ENCODE peak calls at places on chromosome 11, in ten cellular contexts. Z, R, E, N, U, W, P, S, I and L are unnamed samples. For H3K4me1, the result is how much of the 10 kb centered on the place peaks cover.

GRCh38 chr11:47886096-47886495 is 37.9 kb upstream of the NUP160 start:
- DNase-seq in P (peak), U (no peak), N (no peak), R (no peak), S (no peak), E (no peak), W (no peak), Z (no peak), I (peak), L (no peak)

GRCh38 chr11:18526130-18526520 is 617 bp downstream of the TSG101 start:
- DNase-seq in P (no peak), E (no peak), Z (no peak), I (no peak), R (no peak), S (no peak), N (no peak), U (no peak), W (no peak), L (no peak)

GRCh38 chr11:57491371-57492061 is 24.0 kb downstream of the SLC43A1 start:
- DNase-seq in U (peak), E (no peak), R (peak), P (no peak), W (no peak), I (peak), N (peak), S (no peak), Z (peak), L (no peak)

GRCh38 chr11:5364214-5364613 is 12.9 kb downstream of the OR51B6 start:
- DNase-seq in P (no peak), R (no peak), Z (no peak), I (peak), S (no peak), E (no peak), W (no peak), U (peak), N (no peak), L (no peak)

GRCh38 chr11:74932169-74932568 is 16.7 kb downstream of the XRRA1 start:
- DNase-seq in W (no peak), I (peak), N (no peak), Z (no peak), P (no peak), R (no peak), U (no peak), E (no peak), S (no peak), L (no peak)

GRCh38 chr11:113723706-113724246 is 17.7 kb upstream of the TMPRSS5 start:
- DNase-seq in I (no peak), U (no peak), P (no peak), R (no peak), S (no peak), N (no peak), W (no peak), E (no peak), Z (peak), L (no peak)

GRCh38 chr11:69284081-69284511 is 9.9 kb upstream of the MYEOV start:
- DNase-seq in P (no peak), E (no peak), W (no peak), I (no peak), Z (no peak), S (no peak), R (no peak), U (no peak), N (no peak), L (no peak)

GRCh38 chr11:92268546-92268945 is 43.9 kb downstream of the FAT3 start:
- DNase-seq in U (no peak), N (no peak), S (no peak), R (no peak), P (no peak), I (no peak), W (no peak), E (no peak), Z (no peak), L (no peak)

GRCh38 chr11:8019671-8020597 is 32.8 kb downstream of the EIF3F start:
- DNase-seq in P (no peak), N (no peak), U (no peak), E (no peak), I (peak), Z (peak), S (no peak), W (peak), R (no peak), L (no peak)

GRCh38 chr11:3170756-3171670 is 5.9 kb upstream of the OSBPL5 start:
- DNase-seq in R (no peak), N (no peak), S (no peak), E (no peak), P (no peak), I (no peak), W (no peak), U (no peak), Z (no peak), L (no peak)

GRCh38 chr11:6742260-6742659 is 29.5 kb downstream of the OR2AG2 start:
- DNase-seq in I (no peak), U (no peak), E (no peak), P (no peak), R (no peak), N (no peak), Z (no peak), S (no peak), W (no peak), L (no peak)

GRCh38 chr11:73425118-73425517 is 48.9 kb downstream of the RELT start:
- DNase-seq in U (no peak), R (no peak), N (no peak), Z (no peak), S (no peak), W (no peak), E (no peak), I (no peak), P (no peak), L (no peak)

GRCh38 chr11:17012712-17013547 is 1.3 kb downstream of the PLEKHA7 start:
- DNase-seq in P (peak), N (peak), R (peak), E (peak), Z (no peak), I (peak), U (no peak), W (no peak), S (peak), L (no peak)

GRCh38 chr11:70849031-70849430 is 403.3 kb downstream of the SHANK2 start:
- DNase-seq in N (no peak), I (no peak), R (no peak), S (no peak), U (no peak), Z (no peak), E (no peak), W (no peak), P (no peak), L (no peak)

GRCh38 chr11:88398372-88399140 is 61.0 kb upstream of the CTSC start:
- DNase-seq in W (no peak), S (no peak), N (no peak), I (peak), R (no peak), U (peak), Z (no peak), P (no peak), E (peak), L (no peak)

GRCh38 chr11:45246241-45246640 is 39.9 kb downstream of the SYT13 start:
- DNase-seq in P (no peak), I (no peak), R (no peak), N (no peak), E (no peak), U (no peak), W (no peak), Z (no peak), S (no peak), L (no peak)

GRCh38 chr11:1442163-1442562 is 44.4 kb downstream of the MOB2 start:
- DNase-seq in E (no peak), Z (peak), N (no peak), S (no peak), U (no peak), R (no peak), I (no peak), W (no peak), P (no peak), L (no peak)

GRCh38 chr11:15374418-15374817 is 259.7 kb downstream of the INSC start:
- DNase-seq in U (no peak), Z (no peak), R (no peak), P (no peak), W (no peak), I (no peak), S (no peak), N (no peak), E (no peak), L (no peak)

GRCh38 chr11:32333335-32333991 is 101.9 kb downstream of the WT1 start:
- DNase-seq in Z (peak), R (peak), E (no peak), N (peak), S (no peak), W (no peak), I (peak), P (peak), U (no peak), L (peak)

GRCh38 chr11:72808415-72808814 is 5.8 kb upstream of the ATG16L2 start:
- DNase-seq in N (no peak), U (no peak), P (no peak), R (no peak), E (no peak), Z (no peak), I (no peak), S (no peak), W (no peak), L (no peak)

GRCh38 chr11:33296695-33297094 is 39.5 kb downstream of the HIPK3 start:
- DNase-seq in R (no peak), S (no peak), I (no peak), N (no peak), Z (no peak), E (no peak), W (no peak), P (no peak), U (no peak), L (no peak)

GRCh38 chr11:27217948-27218410 is 145.0 kb downstream of the CCDC34 start:
- DNase-seq in I (no peak), P (no peak), E (no peak), R (no peak), W (no peak), N (no peak), S (no peak), U (no peak), Z (no peak), L (no peak)

GRCh38 chr11:27217496-27217895 is 145.5 kb downstream of the CCDC34 start:
- DNase-seq in P (no peak), W (no peak), R (no peak), Z (no peak), N (no peak), S (no peak), E (no peak), I (no peak), U (no peak), L (no peak)

GRCh38 chr11:27214713-27215112 is 148.3 kb downstream of the CCDC34 start:
- DNase-seq in N (no peak), P (no peak), E (no peak), S (no peak), Z (no peak), R (no peak), I (no peak), W (no peak), U (no peak), L (no peak)

GRCh38 chr11:27215471-27216267 is 147.3 kb downstream of the CCDC34 start:
- DNase-seq in W (no peak), N (peak), Z (no peak), U (no peak), R (no peak), S (no peak), P (no peak), E (no peak), I (peak), L (peak)

GRCh38 chr11:27216268-27217149 is 146.5 kb downstream of the CCDC34 start:
- DNase-seq in E (no peak), R (peak), W (no peak), I (peak), Z (peak), S (no peak), U (no peak), P (no peak), N (no peak), L (no peak)
- TF ChIP-seq POLR2AphosphoS5 in E (no peak), R (no peak), W (peak), I (no peak), Z (no peak), S (no peak), U (no peak), P (no peak), N (no peak), L (no peak)

DNA sequence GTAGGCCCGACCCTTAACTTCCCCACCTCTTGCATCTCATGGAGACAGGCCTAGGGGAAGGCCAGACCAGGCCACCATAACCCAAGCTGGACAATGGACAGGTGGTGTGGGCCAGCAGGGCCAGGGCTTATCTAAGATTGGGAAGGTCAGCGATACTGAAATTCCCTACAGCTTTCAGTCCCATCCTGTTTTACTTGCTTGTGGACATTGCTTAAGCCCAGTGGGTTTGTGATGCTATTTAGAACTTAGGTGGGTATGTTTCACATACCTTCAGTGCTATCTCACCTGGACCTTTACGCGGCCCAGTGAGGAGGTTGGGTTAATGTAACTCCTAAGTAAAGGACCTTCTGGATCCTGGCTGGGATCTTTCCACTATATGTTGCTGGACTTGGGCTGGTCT is 1.7 kb downstream of the FADS2 start:
- DNase-seq in R (no peak), N (no peak), Z (no peak), I (no peak), E (no peak), W (no peak), P (no peak), U (no peak), S (no peak), L (no peak)
- H3K4me1 ChIP-seq in R (under half), N (under half), Z (half or more), I (half or more), E (under half), W (half or more), P (under half), U (under half), S (half or more), L (under half)

GRCh38 chr11:35927730-35928129 is 16.1 kb upstream of the LDLRAD3 start:
- DNase-seq in W (no peak), P (peak), U (no peak), N (peak), S (no peak), I (no peak), R (peak), E (no peak), Z (no peak), L (peak)
- H3K4me3 ChIP-seq in W (no peak), P (no peak), U (no peak), N (no peak), S (no peak), I (no peak), R (no peak), E (no peak), Z (no peak), L (no peak)

GRCh38 chr11:68016161-68016903 is 6.2 kb downstream of the ALDH3B1 start:
- DNase-seq in U (no peak), R (no peak), N (no peak), E (no peak), Z (no peak), W (no peak), S (no peak), I (no peak), P (no peak), L (no peak)
- TF ChIP-seq POLR2AphosphoS5 in U (no peak), R (no peak), N (no peak), E (no peak), Z (no peak), W (no peak), S (no peak), I (no peak), P (no peak), L (no peak)

GRCh38 chr11:96103102-96103501 is 179.2 kb upstream of the MTMR2 start:
- DNase-seq in W (no peak), Z (no peak), E (no peak), S (no peak), I (no peak), P (no peak), R (no peak), U (peak), N (no peak), L (no peak)
- H3K4me1 ChIP-seq in W (under half), Z (under half), E (under half), S (under half), I (under half), P (under half), R (under half), U (under half), N (under half), L (under half)

DNA sequence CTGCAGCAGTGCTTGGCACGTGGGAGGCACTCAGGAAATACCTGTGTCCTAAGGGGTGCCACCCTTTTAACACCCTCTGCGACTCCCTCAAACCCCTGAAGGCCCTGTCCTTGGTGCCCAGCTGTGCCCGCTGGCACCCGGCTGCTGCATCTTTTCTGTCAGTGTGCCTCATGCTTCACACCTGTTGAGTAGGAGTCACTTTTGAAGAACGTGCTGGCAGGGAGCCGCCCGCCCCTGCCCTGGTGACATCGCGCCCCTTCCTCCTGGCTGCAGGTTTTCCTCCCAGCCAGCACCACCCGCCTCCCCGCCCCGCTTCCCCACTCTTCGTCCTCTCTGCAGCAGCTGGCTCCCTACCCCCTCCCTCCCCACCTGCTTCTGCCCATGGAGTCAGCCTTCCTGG is 17.8 kb downstream of the FRMD8 start:
- DNase-seq in Z (no peak), E (no peak), P (no peak), U (no peak), W (no peak), I (no peak), N (no peak), S (no peak), R (no peak), L (no peak)
- H3K4me3 ChIP-seq in Z (no peak), E (no peak), P (no peak), U (no peak), W (no peak), I (no peak), N (no peak), S (no peak), R (no peak), L (no peak)

DNA sequence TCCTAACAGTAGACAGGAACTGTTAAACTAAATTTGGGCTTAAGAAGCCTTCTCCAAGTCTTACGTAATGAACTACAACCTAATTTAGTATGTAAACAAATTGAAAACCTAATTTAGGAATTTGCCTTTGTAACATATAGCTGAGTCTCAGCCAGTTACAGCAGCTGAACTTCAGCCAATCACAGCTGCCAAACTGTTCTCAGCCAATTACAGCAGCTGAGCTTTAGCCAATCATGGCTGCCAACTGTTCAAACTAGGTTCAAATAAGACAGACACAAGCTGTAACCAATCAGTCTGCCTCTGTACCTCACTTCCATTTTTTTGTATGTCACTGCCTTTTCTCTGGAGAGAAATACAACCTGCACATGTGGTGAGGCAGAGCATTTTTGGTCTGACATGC is 95.0 kb upstream of the CD44 start:
- DNase-seq in S (no peak), Z (no peak), P (no peak), W (no peak), I (no peak), U (no peak), R (no peak), N (no peak), E (no peak), L (no peak)
- TF ChIP-seq POLR2AphosphoS5 in S (no peak), Z (no peak), P (no peak), W (no peak), I (no peak), U (no peak), R (no peak), N (no peak), E (no peak), L (no peak)

DNA sequence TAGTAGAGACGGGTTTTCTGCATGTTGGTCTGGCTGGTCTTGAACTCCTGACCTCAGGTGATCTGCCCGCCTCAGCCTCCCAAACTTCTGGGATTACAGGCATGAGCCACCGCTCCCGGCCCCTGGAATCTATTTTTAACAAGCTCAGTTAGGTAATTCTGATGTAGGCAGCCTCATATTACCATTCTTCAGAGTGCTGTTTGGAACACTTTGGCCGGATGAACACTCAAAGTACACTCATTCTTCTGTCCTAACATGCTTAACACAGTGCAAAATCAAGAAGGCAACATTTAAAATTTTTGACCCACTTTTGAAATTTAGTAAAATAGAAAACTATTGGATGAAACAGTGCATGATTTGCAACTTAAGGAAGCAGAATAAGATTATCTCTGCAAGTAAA is 586.7 kb upstream of the CHORDC1 start:
- DNase-seq in E (no peak), I (no peak), P (no peak), N (no peak), R (no peak), Z (no peak), U (no peak), W (no peak), S (no peak), L (no peak)
- H3K4me1 ChIP-seq in E (under half), I (under half), P (under half), N (under half), R (under half), Z (under half), U (under half), W (under half), S (under half), L (under half)

GRCh38 chr11:112195906-112196305 is 20.6 kb downstream of the BCO2 start:
- DNase-seq in E (no peak), Z (no peak), N (no peak), I (no peak), P (no peak), S (no peak), R (no peak), U (no peak), W (no peak), L (no peak)
- H3K4me3 ChIP-seq in E (no peak), Z (no peak), N (no peak), I (no peak), P (no peak), S (no peak), R (no peak), U (no peak), W (no peak), L (no peak)

GRCh38 chr11:36376315-36376887 is 80.3 kb downstream of the PRR5L start:
- DNase-seq in S (no peak), P (no peak), E (no peak), I (peak), W (no peak), N (peak), U (no peak), Z (peak), R (peak), L (no peak)
- TF ChIP-seq POLR2AphosphoS5 in S (no peak), P (no peak), E (no peak), I (no peak), W (no peak), N (no peak), U (no peak), Z (no peak), R (peak), L (no peak)